ENCODE peak calls at places on chromosomes 7 and 10, in seven cellular contexts. One of them, this sample, is unnamed. For H3K27me3, the result is how much of the 10 kb centered on the place peaks cover.

GRCh38 chr7:37089972-37090371 is 358.7 kb downstream of the ELMO1 start:
- DNase-seq in heart right ventricle: no peak
- DNase-seq in tibial artery: no peak
- DNase-seq in prostate gland: no peak
- DNase-seq in brain microvascular endothelial cell: no peak
- DNase-seq in endothelial cell of umbilical vein: no peak
- DNase-seq in SK-N-SH: no peak
- DNase-seq in this sample: peak

GRCh38 chr7:130063036-130063435 is 7.3 kb upstream of the KLHDC10 start:
- DNase-seq in heart right ventricle: no peak
- DNase-seq in tibial artery: no peak
- DNase-seq in prostate gland: no peak
- DNase-seq in brain microvascular endothelial cell: peak
- DNase-seq in endothelial cell of umbilical vein: peak
- DNase-seq in SK-N-SH: peak
- DNase-seq in this sample: no peak

GRCh38 chr10:93235686-93236085 is 162.0 kb downstream of the CYP26A1 start:
- DNase-seq in heart right ventricle: no peak
- DNase-seq in tibial artery: no peak
- DNase-seq in prostate gland: no peak
- DNase-seq in brain microvascular endothelial cell: peak
- DNase-seq in endothelial cell of umbilical vein: no peak
- DNase-seq in SK-N-SH: no peak
- DNase-seq in this sample: no peak

GRCh38 chr7:16347461-16348192 is 73.7 kb downstream of the CRPPA start:
- DNase-seq in heart right ventricle: no peak
- DNase-seq in tibial artery: no peak
- DNase-seq in prostate gland: no peak
- DNase-seq in brain microvascular endothelial cell: peak
- DNase-seq in endothelial cell of umbilical vein: no peak
- DNase-seq in SK-N-SH: no peak
- DNase-seq in this sample: no peak

GRCh38 chr10:12906051-12906541 is 95.4 kb downstream of the CCDC3 start:
- DNase-seq in heart right ventricle: peak
- DNase-seq in tibial artery: peak
- DNase-seq in prostate gland: peak
- DNase-seq in brain microvascular endothelial cell: no peak
- DNase-seq in endothelial cell of umbilical vein: peak
- DNase-seq in SK-N-SH: no peak
- DNase-seq in this sample: no peak

GRCh38 chr10:127996586-127996985 is 89.7 kb downstream of the PTPRE start:
- DNase-seq in heart right ventricle: no peak
- DNase-seq in tibial artery: no peak
- DNase-seq in prostate gland: no peak
- DNase-seq in brain microvascular endothelial cell: no peak
- DNase-seq in endothelial cell of umbilical vein: no peak
- DNase-seq in SK-N-SH: no peak
- DNase-seq in this sample: peak

GRCh38 chr10:3805227-3805790 is 20.3 kb upstream of the KLF6 start:
- DNase-seq in heart right ventricle: peak
- DNase-seq in tibial artery: no peak
- DNase-seq in prostate gland: no peak
- DNase-seq in brain microvascular endothelial cell: peak
- DNase-seq in endothelial cell of umbilical vein: peak
- DNase-seq in SK-N-SH: no peak
- DNase-seq in this sample: peak

GRCh38 chr10:84397735-84398144 is 69.4 kb downstream of the CCSER2 start:
- DNase-seq in heart right ventricle: no peak
- DNase-seq in tibial artery: no peak
- DNase-seq in prostate gland: no peak
- DNase-seq in brain microvascular endothelial cell: no peak
- DNase-seq in endothelial cell of umbilical vein: peak
- DNase-seq in SK-N-SH: no peak
- DNase-seq in this sample: peak

GRCh38 chr7:50333266-50333665 is 28.8 kb downstream of the IKZF1 start:
- DNase-seq in heart right ventricle: no peak
- DNase-seq in tibial artery: no peak
- DNase-seq in prostate gland: no peak
- DNase-seq in brain microvascular endothelial cell: no peak
- DNase-seq in endothelial cell of umbilical vein: no peak
- DNase-seq in SK-N-SH: peak
- DNase-seq in this sample: no peak

GRCh38 chr10:63457576-63457975 is 8.2 kb downstream of the JMJD1C start:
- DNase-seq in heart right ventricle: no peak
- DNase-seq in tibial artery: no peak
- DNase-seq in prostate gland: no peak
- DNase-seq in brain microvascular endothelial cell: no peak
- DNase-seq in endothelial cell of umbilical vein: no peak
- DNase-seq in SK-N-SH: no peak
- DNase-seq in this sample: no peak

GRCh38 chr7:85095816-85096215 is 91.0 kb downstream of the SEMA3D start:
- DNase-seq in heart right ventricle: no peak
- DNase-seq in tibial artery: no peak
- DNase-seq in prostate gland: no peak
- DNase-seq in brain microvascular endothelial cell: no peak
- DNase-seq in endothelial cell of umbilical vein: no peak
- DNase-seq in SK-N-SH: no peak
- DNase-seq in this sample: no peak

GRCh38 chr7:11607676-11608075 is 224.3 kb downstream of the THSD7A start:
- DNase-seq in heart right ventricle: peak
- DNase-seq in tibial artery: no peak
- DNase-seq in prostate gland: no peak
- DNase-seq in brain microvascular endothelial cell: no peak
- DNase-seq in endothelial cell of umbilical vein: peak
- DNase-seq in SK-N-SH: no peak
- DNase-seq in this sample: no peak

GRCh38 chr7:90222811-90223725 is 11.5 kb downstream of the STEAP2 start:
- DNase-seq in heart right ventricle: no peak
- DNase-seq in tibial artery: no peak
- DNase-seq in prostate gland: no peak
- DNase-seq in brain microvascular endothelial cell: no peak
- DNase-seq in endothelial cell of umbilical vein: no peak
- DNase-seq in SK-N-SH: no peak
- DNase-seq in this sample: peak

GRCh38 chr7:7103343-7104313 is 78.7 kb upstream of the C1GALT1 start:
- DNase-seq in heart right ventricle: peak
- DNase-seq in tibial artery: no peak
- DNase-seq in prostate gland: peak
- DNase-seq in brain microvascular endothelial cell: peak
- DNase-seq in endothelial cell of umbilical vein: peak
- DNase-seq in SK-N-SH: peak
- DNase-seq in this sample: peak

GRCh38 chr7:106840342-106840741 is 24.7 kb upstream of the PIK3CG start:
- DNase-seq in heart right ventricle: no peak
- DNase-seq in tibial artery: no peak
- DNase-seq in prostate gland: no peak
- DNase-seq in brain microvascular endothelial cell: peak
- DNase-seq in endothelial cell of umbilical vein: no peak
- DNase-seq in SK-N-SH: no peak
- DNase-seq in this sample: peak

GRCh38 chr7:16465469-16466086 is at the start of gene SOSTDC1:
- DNase-seq in heart right ventricle: no peak
- DNase-seq in tibial artery: no peak
- DNase-seq in prostate gland: peak
- DNase-seq in brain microvascular endothelial cell: no peak
- DNase-seq in endothelial cell of umbilical vein: peak
- DNase-seq in SK-N-SH: peak
- DNase-seq in this sample: peak

GRCh38 chr10:11476035-11476434 is 135.4 kb downstream of the USP6NL start:
- DNase-seq in heart right ventricle: no peak
- DNase-seq in tibial artery: no peak
- DNase-seq in prostate gland: no peak
- DNase-seq in brain microvascular endothelial cell: no peak
- DNase-seq in endothelial cell of umbilical vein: no peak
- DNase-seq in SK-N-SH: no peak
- DNase-seq in this sample: peak

GRCh38 chr7:15651693-15652092 is 34.8 kb downstream of the MEOX2 start:
- DNase-seq in heart right ventricle: no peak
- DNase-seq in tibial artery: no peak
- DNase-seq in prostate gland: no peak
- DNase-seq in brain microvascular endothelial cell: no peak
- DNase-seq in endothelial cell of umbilical vein: no peak
- DNase-seq in SK-N-SH: no peak
- DNase-seq in this sample: no peak

GRCh38 chr10:12559578-12560178 is 210.3 kb downstream of the CAMK1D start:
- DNase-seq in heart right ventricle: no peak
- DNase-seq in tibial artery: no peak
- DNase-seq in prostate gland: no peak
- DNase-seq in brain microvascular endothelial cell: no peak
- DNase-seq in endothelial cell of umbilical vein: no peak
- DNase-seq in SK-N-SH: no peak
- DNase-seq in this sample: no peak

GRCh38 chr10:132700168-132701098 is 85.5 kb downstream of the NKX6-2 start:
- DNase-seq in heart right ventricle: no peak
- DNase-seq in tibial artery: peak
- DNase-seq in prostate gland: no peak
- DNase-seq in brain microvascular endothelial cell: peak
- DNase-seq in endothelial cell of umbilical vein: no peak
- DNase-seq in SK-N-SH: no peak
- DNase-seq in this sample: no peak

GRCh38 chr7:151395036-151395367 is 14.8 kb downstream of the WDR86 start:
- DNase-seq in heart right ventricle: no peak
- DNase-seq in tibial artery: no peak
- DNase-seq in prostate gland: no peak
- DNase-seq in brain microvascular endothelial cell: no peak
- DNase-seq in endothelial cell of umbilical vein: no peak
- DNase-seq in SK-N-SH: no peak
- DNase-seq in this sample: no peak

GRCh38 chr10:74825033-74825370 is 1.4 kb upstream of the KAT6B start:
- DNase-seq in heart right ventricle: peak
- DNase-seq in tibial artery: no peak
- DNase-seq in prostate gland: peak
- DNase-seq in brain microvascular endothelial cell: no peak
- DNase-seq in endothelial cell of umbilical vein: peak
- DNase-seq in SK-N-SH: no peak
- DNase-seq in this sample: no peak

GRCh38 chr7:106802589-106802988 is 62.5 kb upstream of the PIK3CG start:
- DNase-seq in heart right ventricle: no peak
- DNase-seq in tibial artery: no peak
- DNase-seq in prostate gland: no peak
- DNase-seq in brain microvascular endothelial cell: no peak
- DNase-seq in endothelial cell of umbilical vein: no peak
- DNase-seq in SK-N-SH: no peak
- DNase-seq in this sample: no peak

GRCh38 chr10:35194906-35195305 is 68.3 kb downstream of the CREM start:
- DNase-seq in heart right ventricle: no peak
- DNase-seq in tibial artery: no peak
- DNase-seq in prostate gland: no peak
- DNase-seq in brain microvascular endothelial cell: peak
- DNase-seq in endothelial cell of umbilical vein: peak
- DNase-seq in SK-N-SH: peak
- DNase-seq in this sample: peak

GRCh38 chr10:123635131-123635530 is 31.0 kb upstream of the GPR26 start:
- DNase-seq in heart right ventricle: no peak
- DNase-seq in tibial artery: no peak
- DNase-seq in prostate gland: no peak
- DNase-seq in brain microvascular endothelial cell: no peak
- DNase-seq in endothelial cell of umbilical vein: no peak
- DNase-seq in SK-N-SH: no peak
- DNase-seq in this sample: no peak

GRCh38 chr10:15642095-15642494 is 77.6 kb downstream of the ITGA8 start:
- DNase-seq in heart right ventricle: no peak
- DNase-seq in tibial artery: no peak
- DNase-seq in prostate gland: no peak
- DNase-seq in brain microvascular endothelial cell: peak
- DNase-seq in endothelial cell of umbilical vein: peak
- DNase-seq in SK-N-SH: no peak
- DNase-seq in this sample: no peak

GRCh38 chr7:32415936-32416335 is 74.2 kb downstream of the LSM5 start:
- DNase-seq in heart right ventricle: no peak
- DNase-seq in tibial artery: no peak
- DNase-seq in prostate gland: no peak
- DNase-seq in brain microvascular endothelial cell: no peak
- DNase-seq in endothelial cell of umbilical vein: no peak
- DNase-seq in SK-N-SH: no peak
- DNase-seq in this sample: peak
- TF ChIP-seq CTCF in heart right ventricle: no peak
- TF ChIP-seq CTCF in tibial artery: no peak
- TF ChIP-seq CTCF in prostate gland: no peak
- TF ChIP-seq CTCF in brain microvascular endothelial cell: no peak
- TF ChIP-seq CTCF in endothelial cell of umbilical vein: no peak
- TF ChIP-seq CTCF in SK-N-SH: no peak
- TF ChIP-seq CTCF in this sample: peak

GRCh38 chr10:101060951-101061813 is 607 bp upstream of the KAZALD1 start:
- DNase-seq in heart right ventricle: peak
- DNase-seq in tibial artery: peak
- DNase-seq in prostate gland: peak
- DNase-seq in brain microvascular endothelial cell: peak
- DNase-seq in endothelial cell of umbilical vein: peak
- DNase-seq in SK-N-SH: peak
- DNase-seq in this sample: no peak
- H3K27me3 ChIP-seq in heart right ventricle: under half
- H3K27me3 ChIP-seq in tibial artery: under half
- H3K27me3 ChIP-seq in prostate gland: under half
- H3K27me3 ChIP-seq in brain microvascular endothelial cell: under half
- H3K27me3 ChIP-seq in endothelial cell of umbilical vein: under half
- H3K27me3 ChIP-seq in SK-N-SH: under half
- H3K27me3 ChIP-seq in this sample: under half

GRCh38 chr10:114768394-114768786 is 53.2 kb upstream of the FHIP2A start:
- DNase-seq in heart right ventricle: no peak
- DNase-seq in tibial artery: no peak
- DNase-seq in prostate gland: no peak
- DNase-seq in brain microvascular endothelial cell: no peak
- DNase-seq in endothelial cell of umbilical vein: no peak
- DNase-seq in SK-N-SH: no peak
- DNase-seq in this sample: no peak
- H3K4me3 ChIP-seq in heart right ventricle: peak
- H3K4me3 ChIP-seq in tibial artery: peak
- H3K4me3 ChIP-seq in prostate gland: peak
- H3K4me3 ChIP-seq in brain microvascular endothelial cell: peak
- H3K4me3 ChIP-seq in endothelial cell of umbilical vein: no peak
- H3K4me3 ChIP-seq in SK-N-SH: peak
- H3K4me3 ChIP-seq in this sample: peak

GRCh38 chr10:48639646-48640045 is 34.8 kb upstream of the ARHGAP22 start:
- DNase-seq in heart right ventricle: no peak
- DNase-seq in tibial artery: no peak
- DNase-seq in prostate gland: no peak
- DNase-seq in brain microvascular endothelial cell: no peak
- DNase-seq in endothelial cell of umbilical vein: no peak
- DNase-seq in SK-N-SH: no peak
- DNase-seq in this sample: peak

GRCh38 chr10:48636231-48636630 is 31.4 kb upstream of the ARHGAP22 start:
- DNase-seq in heart right ventricle: no peak
- DNase-seq in tibial artery: peak
- DNase-seq in prostate gland: no peak
- DNase-seq in brain microvascular endothelial cell: no peak
- DNase-seq in endothelial cell of umbilical vein: no peak
- DNase-seq in SK-N-SH: no peak
- DNase-seq in this sample: no peak

GRCh38 chr10:48638739-48639527 is 34.1 kb upstream of the ARHGAP22 start:
- DNase-seq in heart right ventricle: no peak
- DNase-seq in tibial artery: no peak
- DNase-seq in prostate gland: no peak
- DNase-seq in brain microvascular endothelial cell: no peak
- DNase-seq in endothelial cell of umbilical vein: peak
- DNase-seq in SK-N-SH: no peak
- DNase-seq in this sample: no peak

GRCh38 chr10:48636901-48637300 is 32.0 kb upstream of the ARHGAP22 start:
- DNase-seq in heart right ventricle: no peak
- DNase-seq in tibial artery: no peak
- DNase-seq in prostate gland: no peak
- DNase-seq in brain microvascular endothelial cell: no peak
- DNase-seq in endothelial cell of umbilical vein: no peak
- DNase-seq in SK-N-SH: no peak
- DNase-seq in this sample: no peak

GRCh38 chr10:48638158-48638557 is 33.3 kb upstream of the ARHGAP22 start:
- DNase-seq in heart right ventricle: no peak
- DNase-seq in tibial artery: no peak
- DNase-seq in prostate gland: no peak
- DNase-seq in brain microvascular endothelial cell: no peak
- DNase-seq in endothelial cell of umbilical vein: no peak
- DNase-seq in SK-N-SH: no peak
- DNase-seq in this sample: no peak
- TF ChIP-seq CTCF in heart right ventricle: no peak
- TF ChIP-seq CTCF in tibial artery: no peak
- TF ChIP-seq CTCF in prostate gland: no peak
- TF ChIP-seq CTCF in brain microvascular endothelial cell: no peak
- TF ChIP-seq CTCF in endothelial cell of umbilical vein: no peak
- TF ChIP-seq CTCF in SK-N-SH: no peak
- TF ChIP-seq CTCF in this sample: no peak